ENCODE peak calls at places on chromosome 18, in seven cellular contexts. J, T, X, G, Z, V and W are unnamed samples.

GRCh38 chr18:8140841-8141501 is 468.3 kb upstream of the RAB12 start:
- DNase-seq in J (no peak), T (no peak), X (no peak), G (peak; percentile 30), Z (no peak), V (peak; percentile 65), W (peak; percentile 83)

GRCh38 chr18:23229472-23229871 is 94.2 kb downstream of the CABLES1 start:
- DNase-seq in J (no peak), T (no peak), X (no peak), G (no peak), Z (no peak), V (no peak), W (peak; percentile 44)

GRCh38 chr18:11654736-11655604 is 34.1 kb upstream of the GNAL start:
- DNase-seq in J (peak; percentile 62), T (peak; percentile 68), X (peak; percentile 53), G (peak; percentile 45), Z (peak; percentile 76), V (peak; percentile 69), W (peak; percentile 53)

GRCh38 chr18:55317832-55318231 is 270.2 kb downstream of the TCF4 start:
- DNase-seq in J (no peak), T (no peak), X (no peak), G (no peak), Z (no peak), V (no peak), W (peak; percentile 28)

GRCh38 chr18:80173060-80173459 is 64.0 kb downstream of the ADNP2 start:
- DNase-seq in J (no peak), T (no peak), X (no peak), G (no peak), Z (no peak), V (no peak), W (no peak)

GRCh38 chr18:80175451-80176235 is 66.6 kb downstream of the ADNP2 start:
- DNase-seq in J (no peak), T (peak; percentile 80), X (no peak), G (no peak), Z (peak; percentile 29), V (peak; percentile 73), W (peak; percentile 32)

GRCh38 chr18:70154591-70155194 is 50.8 kb downstream of the RTTN start:
- DNase-seq in J (no peak), T (no peak), X (no peak), G (no peak), Z (no peak), V (no peak), W (peak; percentile 94)

GRCh38 chr18:56873441-56874140 is 222.4 kb downstream of the WDR7 start:
- DNase-seq in J (no peak), T (no peak), X (peak; percentile 17), G (no peak), Z (peak; percentile 30), V (peak; percentile 10), W (peak; percentile 50)

GRCh38 chr18:2197945-2198344 is 373.4 kb downstream of the METTL4 start:
- DNase-seq in J (no peak), T (no peak), X (no peak), G (no peak), Z (no peak), V (peak; percentile 55), W (no peak)

GRCh38 chr18:55748227-55748738 is 160.3 kb upstream of the TCF4 start:
- DNase-seq in J (no peak), T (no peak), X (no peak), G (no peak), Z (no peak), V (no peak), W (no peak)

GRCh38 chr18:79608535-79608934 is 71.1 kb upstream of the CTDP1 start:
- DNase-seq in J (no peak), T (peak; percentile 22), X (no peak), G (no peak), Z (no peak), V (no peak), W (no peak)

GRCh38 chr18:69626643-69627242 is 226.1 kb downstream of the DOK6 start:
- DNase-seq in J (no peak), T (no peak), X (no peak), G (no peak), Z (no peak), V (no peak), W (peak; percentile 4)

GRCh38 chr18:50297621-50298442 is 10.3 kb upstream of the CXXC1 start:
- DNase-seq in J (peak; percentile 75), T (peak; percentile 93), X (peak; percentile 75), G (peak; percentile 83), Z (peak; percentile 87), V (peak; percentile 65), W (peak; percentile 84)

GRCh38 chr18:63907649-63908048 is at the start of gene SERPINB10:
- DNase-seq in J (no peak), T (no peak), X (no peak), G (no peak), Z (no peak), V (peak; percentile 49), W (no peak)

GRCh38 chr18:8794133-8794986 is 89.0 kb downstream of the MTCL1 start:
- DNase-seq in J (no peak), T (peak; percentile 71), X (no peak), G (no peak), Z (no peak), V (peak; percentile 50), W (peak; percentile 58)

GRCh38 chr18:36141576-36141975 is 11.9 kb downstream of the ELP2 start:
- DNase-seq in J (no peak), T (no peak), X (no peak), G (no peak), Z (no peak), V (no peak), W (peak; percentile 16)

GRCh38 chr18:55751476-55751875 is 163.5 kb upstream of the TCF4 start:
- DNase-seq in J (no peak), T (no peak), X (no peak), G (no peak), Z (no peak), V (no peak), W (no peak)

GRCh38 chr18:35076556-35076955 is 35.3 kb downstream of the MAPRE2 start:
- DNase-seq in J (no peak), T (no peak), X (no peak), G (no peak), Z (no peak), V (peak; percentile 37), W (peak; percentile 93)

GRCh38 chr18:74040459-74041332 is 106.9 kb downstream of the FBXO15 start:
- DNase-seq in J (peak; percentile 55), T (peak; percentile 79), X (peak; percentile 63), G (no peak), Z (peak; percentile 70), V (peak; percentile 24), W (peak; percentile 52)

GRCh38 chr18:74940856-74941255 is 268.1 kb downstream of the PTGR3 start:
- DNase-seq in J (no peak), T (no peak), X (no peak), G (no peak), Z (no peak), V (no peak), W (no peak)

GRCh38 chr18:48229445-48230052 is 179.6 kb downstream of the ZBTB7C start:
- DNase-seq in J (no peak), T (no peak), X (no peak), G (no peak), Z (no peak), V (no peak), W (no peak)

GRCh38 chr18:13379062-13379800 is 160.7 kb downstream of the LDLRAD4 start:
- DNase-seq in J (no peak), T (peak; percentile 42), X (no peak), G (no peak), Z (no peak), V (no peak), W (peak; percentile 22)

GRCh38 chr18:741931-742512 is 29.6 kb upstream of the ENOSF1 start:
- DNase-seq in J (no peak), T (no peak), X (peak; percentile 46), G (no peak), Z (no peak), V (peak; percentile 51), W (peak; percentile 77)

GRCh38 chr18:75211721-75212625 is 1.4 kb downstream of the TSHZ1 start:
- DNase-seq in J (peak; percentile 39), T (peak; percentile 59), X (peak; percentile 8), G (peak; percentile 58), Z (peak; percentile 54), V (peak; percentile 25), W (peak; percentile 62)

GRCh38 chr18:55012041-55012440 is 52.8 kb upstream of the CCDC68 start:
- DNase-seq in J (no peak), T (no peak), X (no peak), G (no peak), Z (no peak), V (peak; percentile 51), W (peak; percentile 68)

GRCh38 chr18:57301573-57302230 is 50.7 kb upstream of the ST8SIA3 start:
- DNase-seq in J (no peak), T (no peak), X (no peak), G (no peak), Z (no peak), V (no peak), W (no peak)

DNA sequence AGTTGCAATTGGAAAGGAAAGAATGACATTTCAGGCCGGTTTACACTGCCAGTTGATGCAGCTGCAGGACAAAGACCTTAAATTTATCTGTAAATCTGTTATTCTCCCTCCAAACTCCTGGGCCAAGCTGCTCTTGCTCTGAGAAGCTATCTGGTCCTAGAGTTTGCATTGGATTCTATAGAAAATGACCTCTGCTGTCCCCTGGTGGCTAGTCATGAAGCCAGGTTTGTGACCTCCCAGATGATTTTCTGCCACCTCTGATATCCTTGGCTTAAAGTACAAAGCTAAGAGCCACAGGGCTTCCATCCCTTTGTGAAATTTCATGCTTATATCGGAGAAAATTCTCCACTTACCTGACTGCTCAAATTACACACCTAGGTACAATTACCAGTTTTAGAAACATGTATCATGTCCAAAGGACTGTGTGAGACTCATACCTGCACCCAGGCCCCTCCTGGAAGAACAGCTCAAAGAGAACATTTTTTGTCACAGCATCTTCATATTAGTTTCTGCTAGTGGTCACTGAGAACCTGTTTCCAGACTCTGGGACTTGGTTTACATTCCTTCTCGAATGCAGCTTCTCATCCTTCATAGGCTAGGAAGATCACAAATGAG is 28.9 kb upstream of the IER3IP1 start:
- DNase-seq in J (peak; percentile 38), T (peak; percentile 67), X (peak; percentile 23), G (peak; percentile 15), Z (peak; percentile 75), V (peak; percentile 50), W (peak; percentile 60)
- TF ChIP-seq CTCF in J (peak; percentile 58), T (peak; percentile 90), X (peak; percentile 68), G (peak; percentile 73), Z (peak; percentile 54), V (peak; percentile 84), W (peak; percentile 96)

GRCh38 chr18:58402247-58402646 is 226.6 kb downstream of the ALPK2 start:
- DNase-seq in J (no peak), T (no peak), X (no peak), G (no peak), Z (no peak), V (peak; percentile 64), W (peak; percentile 77)
- TF ChIP-seq CTCF in J (no peak), T (peak; percentile 31), X (no peak), G (no peak), Z (no peak), V (peak; percentile 22), W (no peak)

GRCh38 chr18:61991201-61991600 is 98.4 kb upstream of the RNF152 start:
- DNase-seq in J (no peak), T (no peak), X (no peak), G (no peak), Z (no peak), V (peak; percentile 21), W (peak; percentile 55)
- TF ChIP-seq CTCF in J (no peak), T (no peak), X (no peak), G (no peak), Z (no peak), V (no peak), W (no peak)

DNA sequence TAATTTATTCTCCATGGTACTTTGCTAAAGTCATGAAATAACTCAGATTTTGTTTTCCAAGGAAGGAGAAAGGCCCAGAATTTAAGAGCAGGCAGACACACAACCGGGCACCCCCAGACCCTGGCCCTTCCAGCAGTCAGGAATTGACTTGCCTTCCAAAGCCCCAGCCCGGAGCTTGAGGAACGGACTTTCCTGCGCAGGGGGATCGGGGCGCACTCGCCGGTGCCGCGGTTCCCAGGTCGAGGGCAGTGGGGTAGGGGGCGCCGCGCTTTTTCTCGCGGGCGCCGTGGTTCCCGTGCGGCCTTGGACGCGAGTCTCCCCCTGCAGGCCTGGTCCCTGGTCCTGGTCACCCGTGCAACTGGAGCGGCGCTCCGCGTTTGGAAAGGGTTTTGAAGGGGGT is 1.2 kb downstream of the ZNF236 start:
- DNase-seq in J (no peak), T (peak; percentile 57), X (peak; percentile 53), G (no peak), Z (peak; percentile 19), V (peak; percentile 31), W (no peak)
- TF ChIP-seq CTCF in J (no peak), T (no peak), X (peak; percentile 63), G (peak; percentile 23), Z (no peak), V (peak; percentile 18), W (peak; percentile 39)